ENCODE peak calls at places on chromosomes 3 and 15, in six cellular contexts. One of them, this sample, is unnamed.

GRCh38 chr15:57827021-57827420 is 120.5 kb downstream of the POLR2M start:
- DNase-seq in body of pancreas: no peak
- DNase-seq in AG04449: no peak
- DNase-seq in psoas muscle: no peak
- DNase-seq in retinal pigment epithelial cell: no peak
- DNase-seq in astrocyte of the spinal cord: no peak
- DNase-seq in this sample: no peak

GRCh38 chr3:38133557-38134405 is 3.1 kb downstream of the ACAA1 start:
- DNase-seq in body of pancreas: peak; percentile 41
- DNase-seq in AG04449: no peak
- DNase-seq in psoas muscle: no peak
- DNase-seq in retinal pigment epithelial cell: no peak
- DNase-seq in astrocyte of the spinal cord: no peak
- DNase-seq in this sample: peak; percentile 67

GRCh38 chr3:177906573-177907229 is 629.5 kb upstream of the KCNMB2 start:
- DNase-seq in body of pancreas: no peak
- DNase-seq in AG04449: no peak
- DNase-seq in psoas muscle: no peak
- DNase-seq in retinal pigment epithelial cell: no peak
- DNase-seq in astrocyte of the spinal cord: no peak
- DNase-seq in this sample: no peak

GRCh38 chr15:99163271-99164062 is 58.6 kb downstream of the SYNM start:
- DNase-seq in body of pancreas: no peak
- DNase-seq in AG04449: no peak
- DNase-seq in psoas muscle: no peak
- DNase-seq in retinal pigment epithelial cell: no peak
- DNase-seq in astrocyte of the spinal cord: no peak
- DNase-seq in this sample: no peak

GRCh38 chr3:129888739-129889138 is 4.8 kb downstream of the TMCC1 start:
- DNase-seq in body of pancreas: no peak
- DNase-seq in AG04449: peak; percentile 87
- DNase-seq in psoas muscle: no peak
- DNase-seq in retinal pigment epithelial cell: no peak
- DNase-seq in astrocyte of the spinal cord: peak; percentile 93
- DNase-seq in this sample: no peak

GRCh38 chr15:33587773-33588172 is 277.0 kb downstream of the RYR3 start:
- DNase-seq in body of pancreas: no peak
- DNase-seq in AG04449: no peak
- DNase-seq in psoas muscle: no peak
- DNase-seq in retinal pigment epithelial cell: no peak
- DNase-seq in astrocyte of the spinal cord: peak; percentile 77
- DNase-seq in this sample: no peak

GRCh38 chr3:11480663-11481298 is 162.9 kb downstream of the VGLL4 start:
- DNase-seq in body of pancreas: peak; percentile 27
- DNase-seq in AG04449: no peak
- DNase-seq in psoas muscle: no peak
- DNase-seq in retinal pigment epithelial cell: no peak
- DNase-seq in astrocyte of the spinal cord: no peak
- DNase-seq in this sample: no peak

GRCh38 chr3:31285808-31286486 is 246.8 kb upstream of the STT3B start:
- DNase-seq in body of pancreas: no peak
- DNase-seq in AG04449: no peak
- DNase-seq in psoas muscle: no peak
- DNase-seq in retinal pigment epithelial cell: no peak
- DNase-seq in astrocyte of the spinal cord: peak; percentile 28
- DNase-seq in this sample: no peak

GRCh38 chr3:52220380-52221026 is 4.9 kb downstream of the TLR9 start:
- DNase-seq in body of pancreas: peak; percentile 84
- DNase-seq in AG04449: no peak
- DNase-seq in psoas muscle: peak; percentile 93
- DNase-seq in retinal pigment epithelial cell: no peak
- DNase-seq in astrocyte of the spinal cord: peak; percentile 62
- DNase-seq in this sample: peak; percentile 87

GRCh38 chr15:100705841-100706240 is 103.5 kb downstream of the ASB7 start:
- DNase-seq in body of pancreas: no peak
- DNase-seq in AG04449: no peak
- DNase-seq in psoas muscle: no peak
- DNase-seq in retinal pigment epithelial cell: no peak
- DNase-seq in astrocyte of the spinal cord: no peak
- DNase-seq in this sample: no peak

GRCh38 chr3:42213417-42213816 is 52.6 kb downstream of the CCK start:
- DNase-seq in body of pancreas: no peak
- DNase-seq in AG04449: no peak
- DNase-seq in psoas muscle: no peak
- DNase-seq in retinal pigment epithelial cell: no peak
- DNase-seq in astrocyte of the spinal cord: no peak
- DNase-seq in this sample: no peak

GRCh38 chr3:15263120-15263519 is 57.1 kb downstream of the CAPN7 start:
- DNase-seq in body of pancreas: no peak
- DNase-seq in AG04449: no peak
- DNase-seq in psoas muscle: peak; percentile 37
- DNase-seq in retinal pigment epithelial cell: no peak
- DNase-seq in astrocyte of the spinal cord: no peak
- DNase-seq in this sample: no peak

GRCh38 chr3:99578339-99578970 is 59.9 kb upstream of the COL8A1 start:
- DNase-seq in body of pancreas: no peak
- DNase-seq in AG04449: no peak
- DNase-seq in psoas muscle: no peak
- DNase-seq in retinal pigment epithelial cell: peak; percentile 48
- DNase-seq in astrocyte of the spinal cord: peak; percentile 44
- DNase-seq in this sample: no peak

GRCh38 chr3:137796993-137797392 is 32.9 kb downstream of the SOX14 start:
- DNase-seq in body of pancreas: no peak
- DNase-seq in AG04449: no peak
- DNase-seq in psoas muscle: no peak
- DNase-seq in retinal pigment epithelial cell: no peak
- DNase-seq in astrocyte of the spinal cord: no peak
- DNase-seq in this sample: no peak

GRCh38 chr15:95025924-95026728 is 794.8 kb downstream of the MCTP2 start:
- DNase-seq in body of pancreas: peak; percentile 18
- DNase-seq in AG04449: no peak
- DNase-seq in psoas muscle: no peak
- DNase-seq in retinal pigment epithelial cell: no peak
- DNase-seq in astrocyte of the spinal cord: peak; percentile 75
- DNase-seq in this sample: peak; percentile 36

GRCh38 chr15:92164327-92165000 is 229.2 kb upstream of the ST8SIA2 start:
- DNase-seq in body of pancreas: no peak
- DNase-seq in AG04449: peak; percentile 40
- DNase-seq in psoas muscle: no peak
- DNase-seq in retinal pigment epithelial cell: no peak
- DNase-seq in astrocyte of the spinal cord: peak; percentile 39
- DNase-seq in this sample: no peak

GRCh38 chr15:89514186-89514585 is 17.8 kb upstream of the RHCG start:
- DNase-seq in body of pancreas: no peak
- DNase-seq in AG04449: no peak
- DNase-seq in psoas muscle: no peak
- DNase-seq in retinal pigment epithelial cell: no peak
- DNase-seq in astrocyte of the spinal cord: no peak
- DNase-seq in this sample: no peak

GRCh38 chr3:126104028-126104635 is 20.2 kb upstream of the SLC41A3 start:
- DNase-seq in body of pancreas: no peak
- DNase-seq in AG04449: no peak
- DNase-seq in psoas muscle: no peak
- DNase-seq in retinal pigment epithelial cell: no peak
- DNase-seq in astrocyte of the spinal cord: no peak
- DNase-seq in this sample: no peak

GRCh38 chr3:13303410-13303809 is 116.7 kb downstream of the NUP210 start:
- DNase-seq in body of pancreas: peak; percentile 49
- DNase-seq in AG04449: no peak
- DNase-seq in psoas muscle: peak; percentile 27
- DNase-seq in retinal pigment epithelial cell: no peak
- DNase-seq in astrocyte of the spinal cord: no peak
- DNase-seq in this sample: no peak

GRCh38 chr3:67688231-67688630 is 33.8 kb upstream of the SUCLG2 start:
- DNase-seq in body of pancreas: no peak
- DNase-seq in AG04449: no peak
- DNase-seq in psoas muscle: no peak
- DNase-seq in retinal pigment epithelial cell: no peak
- DNase-seq in astrocyte of the spinal cord: no peak
- DNase-seq in this sample: no peak

GRCh38 chr15:88641959-88642452 is 3.2 kb downstream of the ISG20 start:
- DNase-seq in body of pancreas: no peak
- DNase-seq in AG04449: no peak
- DNase-seq in psoas muscle: no peak
- DNase-seq in retinal pigment epithelial cell: no peak
- DNase-seq in astrocyte of the spinal cord: no peak
- DNase-seq in this sample: no peak

GRCh38 chr3:42498791-42499477 is 3.5 kb upstream of the VIPR1 start:
- DNase-seq in body of pancreas: peak; percentile 6
- DNase-seq in AG04449: no peak
- DNase-seq in psoas muscle: no peak
- DNase-seq in retinal pigment epithelial cell: no peak
- DNase-seq in astrocyte of the spinal cord: no peak
- DNase-seq in this sample: no peak

GRCh38 chr15:62649793-62650420 is 392.6 kb upstream of the TPM1 start:
- DNase-seq in body of pancreas: no peak
- DNase-seq in AG04449: no peak
- DNase-seq in psoas muscle: no peak
- DNase-seq in retinal pigment epithelial cell: no peak
- DNase-seq in astrocyte of the spinal cord: peak; percentile 58
- DNase-seq in this sample: no peak

GRCh38 chr3:43699864-43700263 is 9.1 kb downstream of the ABHD5 start:
- DNase-seq in body of pancreas: no peak
- DNase-seq in AG04449: no peak
- DNase-seq in psoas muscle: no peak
- DNase-seq in retinal pigment epithelial cell: no peak
- DNase-seq in astrocyte of the spinal cord: peak; percentile 23
- DNase-seq in this sample: no peak

GRCh38 chr3:70982700-70983140 is 600.8 kb downstream of the FOXP1 start:
- DNase-seq in body of pancreas: peak; percentile 22
- DNase-seq in AG04449: peak; percentile 21
- DNase-seq in psoas muscle: peak; percentile 62
- DNase-seq in retinal pigment epithelial cell: peak; percentile 78
- DNase-seq in astrocyte of the spinal cord: peak; percentile 93
- DNase-seq in this sample: no peak

GRCh38 chr15:78620021-78620838 is 566 bp downstream of the CHRNA3 start:
- DNase-seq in body of pancreas: no peak
- DNase-seq in AG04449: no peak
- DNase-seq in psoas muscle: no peak
- DNase-seq in retinal pigment epithelial cell: no peak
- DNase-seq in astrocyte of the spinal cord: no peak
- DNase-seq in this sample: no peak

GRCh38 chr3:134483195-134483890 is 2.4 kb downstream of the ANAPC13 start:
- DNase-seq in body of pancreas: no peak
- DNase-seq in AG04449: peak; percentile 58
- DNase-seq in psoas muscle: no peak
- DNase-seq in retinal pigment epithelial cell: no peak
- DNase-seq in astrocyte of the spinal cord: peak; percentile 86
- DNase-seq in this sample: no peak

GRCh38 chr15:83913034-83913632 is 259.2 kb downstream of the ADAMTSL3 start:
- DNase-seq in body of pancreas: no peak
- DNase-seq in AG04449: no peak
- DNase-seq in psoas muscle: no peak
- DNase-seq in retinal pigment epithelial cell: no peak
- DNase-seq in astrocyte of the spinal cord: no peak
- DNase-seq in this sample: no peak

GRCh38 chr3:123678108-123678511 is 93.3 kb upstream of the HACD2 start:
- DNase-seq in body of pancreas: no peak
- DNase-seq in AG04449: peak; percentile 81
- DNase-seq in psoas muscle: no peak
- DNase-seq in retinal pigment epithelial cell: no peak
- DNase-seq in astrocyte of the spinal cord: peak; percentile 93
- DNase-seq in this sample: no peak
- TF ChIP-seq CTCF in body of pancreas: no peak
- TF ChIP-seq CTCF in AG04449: no peak
- TF ChIP-seq CTCF in psoas muscle: no peak
- TF ChIP-seq CTCF in retinal pigment epithelial cell: no peak
- TF ChIP-seq CTCF in astrocyte of the spinal cord: no peak
- TF ChIP-seq CTCF in this sample: no peak

GRCh38 chr3:10393514-10393913 is 72.6 kb upstream of the SEC13 start:
- DNase-seq in body of pancreas: no peak
- DNase-seq in AG04449: no peak
- DNase-seq in psoas muscle: peak; percentile 38
- DNase-seq in retinal pigment epithelial cell: no peak
- DNase-seq in astrocyte of the spinal cord: no peak
- DNase-seq in this sample: no peak
- TF ChIP-seq CTCF in body of pancreas: no peak
- TF ChIP-seq CTCF in AG04449: no peak
- TF ChIP-seq CTCF in psoas muscle: no peak
- TF ChIP-seq CTCF in retinal pigment epithelial cell: no peak
- TF ChIP-seq CTCF in astrocyte of the spinal cord: no peak
- TF ChIP-seq CTCF in this sample: no peak

GRCh38 chr15:82710926-82711490 is 1.3 kb upstream of the AP3B2 start:
- DNase-seq in body of pancreas: no peak
- DNase-seq in AG04449: no peak
- DNase-seq in psoas muscle: no peak
- DNase-seq in retinal pigment epithelial cell: no peak
- DNase-seq in astrocyte of the spinal cord: no peak
- DNase-seq in this sample: no peak

GRCh38 chr15:82710208-82710555 is 507 bp upstream of the AP3B2 start:
- DNase-seq in body of pancreas: no peak
- DNase-seq in AG04449: no peak
- DNase-seq in psoas muscle: no peak
- DNase-seq in retinal pigment epithelial cell: no peak
- DNase-seq in astrocyte of the spinal cord: no peak
- DNase-seq in this sample: no peak

GRCh38 chr15:82709081-82709420 is 624 bp downstream of the AP3B2 start:
- DNase-seq in body of pancreas: no peak
- DNase-seq in AG04449: no peak
- DNase-seq in psoas muscle: no peak
- DNase-seq in retinal pigment epithelial cell: no peak
- DNase-seq in astrocyte of the spinal cord: no peak
- DNase-seq in this sample: no peak

GRCh38 chr15:82712036-82712435 is 2.4 kb upstream of the AP3B2 start:
- DNase-seq in body of pancreas: no peak
- DNase-seq in AG04449: no peak
- DNase-seq in psoas muscle: no peak
- DNase-seq in retinal pigment epithelial cell: no peak
- DNase-seq in astrocyte of the spinal cord: no peak
- DNase-seq in this sample: no peak

GRCh38 chr15:82709421-82710207 is at the start of gene AP3B2:
- DNase-seq in body of pancreas: peak; percentile 75
- DNase-seq in AG04449: no peak
- DNase-seq in psoas muscle: peak; percentile 80
- DNase-seq in retinal pigment epithelial cell: peak; percentile 6
- DNase-seq in astrocyte of the spinal cord: peak; percentile 50
- DNase-seq in this sample: peak; percentile 70
- TF ChIP-seq CTCF in body of pancreas: no peak
- TF ChIP-seq CTCF in AG04449: no peak
- TF ChIP-seq CTCF in psoas muscle: no peak
- TF ChIP-seq CTCF in retinal pigment epithelial cell: no peak
- TF ChIP-seq CTCF in astrocyte of the spinal cord: no peak
- TF ChIP-seq CTCF in this sample: no peak

GRCh38 chr3:63795438-63795837 is 23.7 kb upstream of the C3orf49 start:
- DNase-seq in body of pancreas: no peak
- DNase-seq in AG04449: no peak
- DNase-seq in psoas muscle: no peak
- DNase-seq in retinal pigment epithelial cell: no peak
- DNase-seq in astrocyte of the spinal cord: no peak
- DNase-seq in this sample: no peak

DNA sequence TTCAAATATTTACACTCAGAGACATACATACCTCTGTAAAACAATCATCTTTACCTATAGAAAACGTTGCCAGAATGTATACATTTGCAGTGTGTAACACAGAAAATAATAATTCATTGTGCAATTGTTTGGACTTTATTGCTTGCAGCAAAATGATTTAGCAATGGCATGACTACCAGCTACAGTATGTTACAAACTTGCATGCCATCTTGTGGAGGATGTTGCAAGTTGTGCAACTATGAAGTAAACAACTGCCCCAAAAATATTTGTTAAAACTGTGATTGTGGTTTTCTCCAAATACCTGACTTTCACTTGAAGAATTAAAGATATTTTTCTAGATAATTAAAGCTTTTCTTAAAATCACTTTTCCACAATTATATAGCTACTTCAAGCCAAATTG is 27.1 kb upstream of the C3orf49 start:
- DNase-seq in body of pancreas: no peak
- DNase-seq in AG04449: peak; percentile 17
- DNase-seq in psoas muscle: no peak
- DNase-seq in retinal pigment epithelial cell: peak; percentile 22
- DNase-seq in astrocyte of the spinal cord: peak; percentile 36
- DNase-seq in this sample: no peak
- TF ChIP-seq CTCF in body of pancreas: peak; percentile 55
- TF ChIP-seq CTCF in AG04449: peak; percentile 32
- TF ChIP-seq CTCF in psoas muscle: no peak
- TF ChIP-seq CTCF in retinal pigment epithelial cell: peak; percentile 59
- TF ChIP-seq CTCF in astrocyte of the spinal cord: peak; percentile 41
- TF ChIP-seq CTCF in this sample: no peak

This sample was measured in lung.